ENCODE peak calls at places on chromosomes 2 and 18, in seven cellular contexts. L is H1, W is GM12891, X is K562, I is SK-N-SH, V is HepG2, T is GM12878. P is an unnamed sample.

GRCh38 chr2:20609349-20609994 is 41.4 kb downstream of the HS1BP3 start:
- DNase-seq in I (no peak), V (peak; percentile 41), W (no peak), X (no peak), L (no peak), T (no peak), P (no peak)

GRCh38 chr2:128321421-128321775 is 2.7 kb upstream of the HS6ST1 start:
- DNase-seq in W (peak; percentile 19), V (no peak), I (no peak), L (peak; percentile 60), X (no peak), T (no peak), P (peak; percentile 10)

GRCh38 chr2:219362524-219363164 is 25.1 kb downstream of the DNPEP start:
- DNase-seq in W (no peak), L (no peak), V (no peak), T (peak; percentile 34), X (no peak), I (no peak), P (no peak)

GRCh38 chr2:173075781-173076556 is at the start of gene MAP3K20:
- DNase-seq in T (peak; percentile 9), V (peak; percentile 38), I (peak; percentile 86), X (peak; percentile 87), W (peak; percentile 49), L (peak; percentile 77), P (peak; percentile 39)

GRCh38 chr2:219071189-219071816 is 10.6 kb upstream of the IHH start:
- DNase-seq in X (no peak), T (no peak), W (no peak), V (peak; percentile 91), L (no peak), I (no peak), P (no peak)

GRCh38 chr2:209460151-209460761 is 36.4 kb downstream of the MAP2 start:
- DNase-seq in I (no peak), X (no peak), T (no peak), V (no peak), W (no peak), L (no peak), P (no peak)

GRCh38 chr2:202695166-202695565 is 60.4 kb downstream of the FAM117B start:
- DNase-seq in X (no peak), L (no peak), W (no peak), V (no peak), T (no peak), I (no peak), P (no peak)

GRCh38 chr18:79628416-79629248 is 51.0 kb upstream of the CTDP1 start:
- DNase-seq in W (no peak), T (no peak), X (no peak), I (no peak), L (peak; percentile 33), V (no peak), P (no peak)

GRCh38 chr2:204487447-204488229 is 57.6 kb upstream of the PARD3B start:
- DNase-seq in V (peak; percentile 22), W (no peak), X (no peak), L (no peak), I (no peak), T (no peak), P (no peak)

GRCh38 chr2:178514664-178515063 is 34.4 kb downstream of the PLEKHA3 start:
- DNase-seq in L (no peak), X (no peak), T (no peak), I (no peak), V (no peak), W (no peak), P (no peak)

GRCh38 chr2:203376173-203376572 is 48.0 kb downstream of the ABI2 start:
- DNase-seq in T (no peak), I (no peak), L (no peak), V (no peak), W (no peak), X (no peak), P (no peak)

DNA sequence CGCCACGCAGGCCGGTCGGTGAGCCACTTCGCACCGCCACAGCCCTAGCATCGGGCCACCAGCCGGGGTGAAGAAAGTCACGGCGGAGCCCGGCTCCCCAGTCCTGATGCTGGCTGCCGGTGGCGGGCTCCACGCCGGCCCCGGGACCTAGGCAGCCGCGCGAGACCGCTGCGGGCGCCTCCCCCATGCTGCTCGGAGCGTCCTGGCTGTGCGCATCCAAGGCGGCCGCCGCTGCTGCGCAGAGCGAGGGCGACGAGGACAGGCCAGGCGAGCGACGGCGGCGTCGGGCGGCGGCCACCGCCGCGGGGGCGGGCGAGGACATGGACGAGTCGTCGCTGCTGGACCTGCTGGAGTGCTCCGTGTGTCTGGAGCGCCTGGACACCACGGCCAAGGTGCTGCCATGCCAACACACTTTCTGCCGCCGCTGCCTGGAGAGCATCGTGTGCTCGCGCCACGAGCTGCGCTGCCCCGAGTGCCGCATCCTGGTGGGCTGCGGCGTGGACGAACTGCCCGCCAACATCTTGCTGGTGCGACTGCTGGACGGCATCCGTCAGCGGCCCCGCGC is 433 bp downstream of the SH3RF3 start:
- DNase-seq in W (peak; percentile 50), T (no peak), V (no peak), X (no peak), I (peak; percentile 79), L (peak; percentile 59), P (peak; percentile 40)
- TF ChIP-seq TAF1 in W (no peak), T (no peak), V (no peak), X (no peak), I (no peak), L (no peak), P (no peak)

GRCh38 chr18:74596959-74597661 is 560 bp upstream of the ZNF407 start:
- DNase-seq in L (peak; percentile 76), V (peak; percentile 5), I (peak; percentile 73), T (no peak), X (peak; percentile 47), W (peak; percentile 30), P (peak; percentile 27)
- TF ChIP-seq POLR2AphosphoS5 in L (no peak), V (no peak), I (peak; percentile 23), T (no peak), X (no peak), W (peak; percentile 29), P (peak; percentile 69)

GRCh38 chr18:35949090-35949489 is 23.4 kb upstream of the RMP24 start:
- DNase-seq in L (no peak), I (no peak), V (no peak), W (no peak), X (no peak), T (no peak), P (no peak)

GRCh38 chr18:35953688-35954087 is 18.8 kb upstream of the RMP24 start:
- DNase-seq in L (no peak), X (no peak), W (no peak), I (no peak), T (no peak), V (no peak), P (no peak)

GRCh38 chr18:35950628-35950982 is 21.9 kb upstream of the RMP24 start:
- DNase-seq in W (no peak), X (no peak), I (no peak), T (no peak), V (no peak), L (no peak), P (no peak)

GRCh38 chr18:35948080-35948479 is 24.4 kb upstream of the RMP24 start:
- DNase-seq in V (no peak), W (no peak), L (no peak), I (no peak), T (no peak), X (no peak), P (no peak)

DNA sequence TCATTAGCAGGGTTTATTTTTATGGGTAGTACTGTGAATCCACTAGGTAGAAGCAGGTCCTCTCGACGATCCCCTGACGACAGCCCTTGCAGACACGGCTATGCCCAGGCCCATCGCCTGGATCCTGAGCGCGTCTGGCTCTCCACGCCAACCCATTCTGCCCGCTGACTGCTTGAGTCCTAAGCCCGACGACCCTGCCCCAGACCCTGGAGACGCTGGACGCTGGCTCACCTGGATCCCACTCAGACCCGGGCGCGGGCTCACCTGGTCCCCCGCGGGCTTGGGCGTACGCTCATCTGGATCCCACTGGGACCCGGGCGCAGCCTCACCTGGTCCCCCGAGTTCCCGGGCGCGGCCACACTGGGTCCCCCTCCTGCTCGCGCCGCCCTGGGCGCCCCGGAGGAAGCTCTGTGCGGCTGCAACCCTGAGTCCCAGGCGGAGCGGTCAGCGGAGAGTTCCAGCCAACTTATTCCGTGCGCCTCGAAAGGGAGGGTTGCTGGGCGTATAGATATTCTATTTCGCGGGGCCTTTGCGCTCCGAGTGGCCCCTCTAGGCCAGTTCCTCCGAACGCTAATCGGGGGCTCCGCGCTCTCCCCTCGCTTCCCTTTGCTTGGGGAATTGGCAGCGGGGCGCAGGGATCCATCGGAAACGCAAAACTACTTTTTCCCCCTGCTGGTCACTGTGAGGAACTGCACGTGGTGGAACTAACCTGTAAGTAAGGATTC is 22.4 kb upstream of the RMP24 start:
- DNase-seq in X (peak; percentile 67), T (no peak), W (peak; percentile 44), V (peak; percentile 56), I (peak; percentile 79), L (peak; percentile 86), P (peak; percentile 40)
- TF ChIP-seq TAF1 in X (no peak), T (no peak), W (no peak), V (no peak), I (no peak), L (peak; percentile 75), P (no peak)

DNA sequence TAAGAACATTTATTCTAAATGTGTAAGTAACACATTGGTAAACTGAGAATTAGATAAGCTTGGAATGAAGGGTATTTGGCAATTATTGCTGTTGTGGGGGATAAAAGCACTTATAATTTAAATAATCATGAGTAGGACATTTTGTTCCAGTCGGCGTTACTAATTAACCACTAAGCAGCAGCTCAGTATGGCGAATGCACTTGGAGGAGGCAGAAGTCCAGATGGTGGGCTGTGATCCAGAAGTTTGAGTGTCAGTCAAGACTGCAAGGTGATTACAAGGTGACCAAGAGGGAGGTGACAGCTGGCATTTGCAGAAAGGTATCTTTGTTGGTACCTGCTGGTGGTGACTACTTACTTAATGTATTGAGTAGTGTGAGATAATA is 643.6 kb upstream of the FAM98A start:
- DNase-seq in T (no peak), X (no peak), L (no peak), I (no peak), W (no peak), V (no peak), P (no peak)
- TF ChIP-seq POLR2AphosphoS5 in T (no peak), X (no peak), L (no peak), I (no peak), W (no peak), V (no peak), P (no peak)

GRCh38 chr2:96146151-96146880 is 1.1 kb upstream of the DUSP2 start:
- DNase-seq in I (peak; percentile 57), L (no peak), X (peak; percentile 64), W (peak; percentile 83), T (peak; percentile 70), V (no peak), P (peak; percentile 87)

GRCh38 chr2:96146881-96147592 is 1.8 kb upstream of the DUSP2 start:
- DNase-seq in T (no peak), X (no peak), W (no peak), V (no peak), I (peak; percentile 85), L (no peak), P (no peak)

GRCh38 chr2:96147593-96148201 is 2.5 kb upstream of the DUSP2 start:
- DNase-seq in T (no peak), W (no peak), X (no peak), V (no peak), I (peak; percentile 40), L (no peak), P (no peak)

GRCh38 chr2:96150007-96150406 is 4.8 kb upstream of the DUSP2 start:
- DNase-seq in V (no peak), I (no peak), T (no peak), W (no peak), L (no peak), X (no peak), P (no peak)

GRCh38 chr2:96148410-96149217 is 3.4 kb upstream of the DUSP2 start:
- DNase-seq in T (peak; percentile 74), L (peak; percentile 88), X (peak; percentile 52), W (peak; percentile 71), V (no peak), I (peak; percentile 90), P (peak; percentile 80)
- TF ChIP-seq TAF1 in T (no peak), L (no peak), X (no peak), W (no peak), V (no peak), I (peak; percentile 5), P (no peak)

GRCh38 chr18:13381907-13382682 is 163.5 kb downstream of the LDLRAD4 start:
- DNase-seq in I (peak; percentile 73), W (peak; percentile 50), T (no peak), X (no peak), L (no peak), V (no peak), P (peak; percentile 38)
- TF ChIP-seq POLR2AphosphoS5 in I (no peak), W (no peak), T (no peak), X (no peak), L (no peak), V (no peak), P (no peak)

P was measured in GM12892.